ENCODE peak calls at places on chromosomes 7 and 10, in ten cellular contexts. I is endothelial cell; B is ureter; T is KG1; L is NCI-H1092; M is Daoy; O is activated naive CD4-positive, alpha-beta T cell treated with anti-CD3 and anti-CD28 coated beads for 36 hours; E is uterus; Y is HFFc6; Z is non-pigmented ciliary epithelial cell. P is an unnamed sample.

GRCh38 chr10:103776878-103777591 is 78.3 kb downstream of the SH3PXD2A start:
- DNase-seq in T (no peak), B (no peak), I (no peak), Y (no peak), E (peak), Z (no peak), L (no peak), O (no peak), M (no peak), P (no peak)

GRCh38 chr7:23712368-23713284 is 2.6 kb downstream of the STK31 start:
- DNase-seq in L (peak), O (no peak), E (no peak), Y (peak), Z (peak), I (no peak), B (no peak), M (peak), T (peak), P (no peak)

GRCh38 chr7:108459922-108460551 is 3.8 kb upstream of the NRCAM start:
- DNase-seq in L (peak), I (peak), Y (no peak), E (no peak), Z (no peak), B (no peak), O (peak), T (no peak), M (peak), P (no peak)

GRCh38 chr7:100685631-100686145 is 8.4 kb downstream of the GIGYF1 start:
- DNase-seq in Y (no peak), I (no peak), O (no peak), L (no peak), Z (no peak), T (no peak), M (no peak), B (no peak), E (no peak), P (no peak)

GRCh38 chr7:39458346-39458745 is 107.9 kb upstream of the YAE1 start:
- DNase-seq in I (no peak), M (no peak), Y (no peak), B (no peak), O (no peak), E (no peak), T (no peak), L (no peak), Z (no peak), P (no peak)

GRCh38 chr10:48505394-48506112 is 99.3 kb downstream of the ARHGAP22 start:
- DNase-seq in T (peak), M (no peak), Y (no peak), L (no peak), E (no peak), Z (no peak), O (no peak), I (no peak), B (no peak), P (no peak)

GRCh38 chr10:110447886-110448285 is 49.8 kb upstream of the DUSP5 start:
- DNase-seq in E (no peak), L (peak), B (no peak), Z (no peak), T (no peak), I (no peak), M (no peak), O (no peak), Y (no peak), P (no peak)

GRCh38 chr7:96189129-96189815 is 132.6 kb downstream of the SLC25A13 start:
- DNase-seq in Y (no peak), I (no peak), E (no peak), M (no peak), B (no peak), O (no peak), L (no peak), T (no peak), Z (no peak), P (no peak)

P was measured in activated T-helper 9 cell treated with anti-CD3 and anti-CD28 coated beads, Interleukin-2, amount 50 U/mL, for 16 hours.